ENCODE peak calls at places on chromosomes 13 and 19, in four cellular contexts. Y is breast epithelium; L is naive thymus-derived CD4-positive, alpha-beta T cell; K is heart right ventricle. V is an unnamed sample.

GRCh38 chr19:827710-828321 is at the start of gene AZU1:
- DNase-seq in Y (no peak), L (no peak), K (no peak), V (no peak)

GRCh38 chr13:113741101-113741731 is 17.8 kb upstream of the TMEM255B start:
- DNase-seq in Y (no peak), L (no peak), K (no peak), V (peak; percentile 61)

GRCh38 chr13:51811920-51812328 is 8.0 kb upstream of the DHRS12 start:
- DNase-seq in Y (no peak), L (no peak), K (no peak), V (no peak)

GRCh38 chr13:113364371-113364932 is 522 bp upstream of the GRTP1 start:
- DNase-seq in Y (no peak), L (no peak), K (no peak), V (no peak)

GRCh38 chr19:5975388-5975728 is 2.6 kb downstream of the RANBP3 start:
- DNase-seq in Y (no peak), L (no peak), K (no peak), V (no peak)

GRCh38 chr13:87331178-87331577 is 340.0 kb upstream of the SLITRK5 start:
- DNase-seq in Y (no peak), L (no peak), K (peak; percentile 34), V (no peak)

GRCh38 chr13:112968380-112968909 is 569 bp upstream of the MCF2L start:
- DNase-seq in Y (peak; percentile 69), L (no peak), K (no peak), V (no peak)

GRCh38 chr19:2477141-2477710 is 1.3 kb downstream of the GADD45B start:
- DNase-seq in Y (peak; percentile 64), L (no peak), K (peak; percentile 61), V (no peak)

GRCh38 chr13:113769106-113769505 is 10.1 kb downstream of the TMEM255B start:
- DNase-seq in Y (no peak), L (no peak), K (no peak), V (no peak)

GRCh38 chr19:46902402-46902766 is 41.6 kb downstream of the ARHGAP35 start:
- DNase-seq in Y (no peak), L (no peak), K (no peak), V (no peak)

GRCh38 chr19:57465680-57466381 is 8.9 kb upstream of the VN1R1 start:
- DNase-seq in Y (no peak), L (no peak), K (no peak), V (peak; percentile 63)

GRCh38 chr13:42762917-42763316 is 18.5 kb upstream of the FAM216B start:
- DNase-seq in Y (no peak), L (no peak), K (no peak), V (no peak)

GRCh38 chr13:38657191-38657590 is 29.7 kb upstream of the FREM2 start:
- DNase-seq in Y (no peak), L (no peak), K (no peak), V (no peak)

GRCh38 chr19:34171539-34171876 is 796 bp upstream of the LSM14A start:
- DNase-seq in Y (no peak), L (no peak), K (no peak), V (no peak)

GRCh38 chr13:87128006-87128405 is 543.2 kb upstream of the SLITRK5 start:
- DNase-seq in Y (no peak), L (no peak), K (peak; percentile 4), V (no peak)

GRCh38 chr19:52734340-52734892 is 428 bp downstream of the ZNF611 start:
- DNase-seq in Y (no peak), L (no peak), K (no peak), V (no peak)

GRCh38 chr13:50365300-50365682 is 350.0 kb downstream of the KCNRG start:
- DNase-seq in Y (no peak), L (no peak), K (no peak), V (no peak)

GRCh38 chr13:73703606-73704005 is 430.6 kb downstream of the KLF12 start:
- DNase-seq in Y (no peak), L (no peak), K (no peak), V (no peak)

GRCh38 chr19:8305798-8306197 is 2.4 kb downstream of the CD320 start:
- DNase-seq in Y (peak; percentile 14), L (no peak), K (peak; percentile 3), V (no peak)

GRCh38 chr13:76725211-76725610 is 161.0 kb downstream of the KCTD12 start:
- DNase-seq in Y (no peak), L (no peak), K (no peak), V (no peak)

GRCh38 chr13:98182153-98182552 is 5.1 kb upstream of the RNF113B start:
- DNase-seq in Y (no peak), L (no peak), K (no peak), V (no peak)

GRCh38 chr13:44309771-44310767 is 63.6 kb upstream of the SERP2 start:
- DNase-seq in Y (no peak), L (no peak), K (peak; percentile 54), V (no peak)

GRCh38 chr19:44576843-44577565 is 36.4 kb upstream of the IGSF23 start:
- DNase-seq in Y (no peak), L (no peak), K (no peak), V (peak; percentile 34)

GRCh38 chr13:94966380-94966779 is 254.0 kb upstream of the SOX21 start:
- DNase-seq in Y (no peak), L (no peak), K (no peak), V (no peak)

GRCh38 chr13:71587778-71588177 is 279.2 kb downstream of the DACH1 start:
- DNase-seq in Y (no peak), L (no peak), K (no peak), V (no peak)

GRCh38 chr19:52206481-52206880 is 16.6 kb downstream of the PPP2R1A start:
- DNase-seq in Y (no peak), L (no peak), K (peak; percentile 23), V (no peak)

GRCh38 chr19:50413531-50413930 is 5.2 kb upstream of the SPIB start:
- DNase-seq in Y (no peak), L (no peak), K (no peak), V (no peak)

GRCh38 chr13:22357132-22357531 is 686.3 kb downstream of the FGF9 start:
- DNase-seq in Y (no peak), L (no peak), K (peak; percentile 38), V (no peak)

GRCh38 chr19:29622191-29623070 is 16.3 kb downstream of the POP4 start:
- DNase-seq in Y (no peak), L (no peak), K (no peak), V (peak; percentile 11)

GRCh38 chr13:83312194-83312593 is 570.1 kb downstream of the SLITRK1 start:
- DNase-seq in Y (no peak), L (no peak), K (no peak), V (no peak)

GRCh38 chr13:21528616-21529015 is 69.5 kb upstream of the ZDHHC20 start:
- DNase-seq in Y (no peak), L (no peak), K (no peak), V (no peak)

GRCh38 chr19:35718345-35719041 is 690 bp downstream of the KMT2B start:
- DNase-seq in Y (no peak), L (peak; percentile 70), K (peak; percentile 40), V (no peak)

GRCh38 chr13:22698477-22698876 is 482.3 kb upstream of the SGCG start:
- DNase-seq in Y (no peak), L (no peak), K (no peak), V (no peak)

GRCh38 chr13:47932953-47933687 is 68.0 kb downstream of the SUCLA2 start:
- DNase-seq in Y (no peak), L (no peak), K (no peak), V (peak; percentile 71)

GRCh38 chr19:45716314-45717130 is 14.2 kb downstream of the FBXO46 start:
- DNase-seq in Y (peak; percentile 63), L (no peak), K (no peak), V (no peak)

GRCh38 chr13:25232937-25233515 is 54.3 kb downstream of the MTMR6 start:
- DNase-seq in Y (no peak), L (no peak), K (no peak), V (no peak)

GRCh38 chr13:23380534-23380933 is 53.0 kb downstream of the SACS start:
- DNase-seq in Y (no peak), L (no peak), K (no peak), V (no peak)

DNA sequence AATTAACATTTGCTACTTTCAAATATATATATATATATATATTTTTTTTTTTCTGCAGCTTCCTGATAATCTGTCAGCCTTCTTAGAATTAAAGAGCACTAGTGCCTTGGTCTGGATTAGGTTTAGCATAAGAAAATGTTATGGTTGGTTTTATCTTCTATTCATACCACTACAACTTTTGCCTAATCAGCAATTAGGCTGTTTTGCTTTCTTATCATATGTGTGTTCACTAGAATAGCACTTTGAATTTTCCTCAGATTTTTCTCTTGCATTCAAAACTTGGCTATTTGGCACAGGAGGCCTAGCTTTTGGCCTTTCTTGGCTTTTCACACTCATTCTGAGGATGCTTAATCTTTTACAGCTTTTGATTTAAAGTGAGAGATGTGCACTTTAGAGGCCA is 1468.1 kb downstream of the PCDH9 start:
- DNase-seq in Y (no peak), L (no peak), K (no peak), V (no peak)
- H3K4me3 ChIP-seq in Y (no peak overlapping the region), L (no peak overlapping the region), K (no peak overlapping the region), V (no peak overlapping the region)

DNA sequence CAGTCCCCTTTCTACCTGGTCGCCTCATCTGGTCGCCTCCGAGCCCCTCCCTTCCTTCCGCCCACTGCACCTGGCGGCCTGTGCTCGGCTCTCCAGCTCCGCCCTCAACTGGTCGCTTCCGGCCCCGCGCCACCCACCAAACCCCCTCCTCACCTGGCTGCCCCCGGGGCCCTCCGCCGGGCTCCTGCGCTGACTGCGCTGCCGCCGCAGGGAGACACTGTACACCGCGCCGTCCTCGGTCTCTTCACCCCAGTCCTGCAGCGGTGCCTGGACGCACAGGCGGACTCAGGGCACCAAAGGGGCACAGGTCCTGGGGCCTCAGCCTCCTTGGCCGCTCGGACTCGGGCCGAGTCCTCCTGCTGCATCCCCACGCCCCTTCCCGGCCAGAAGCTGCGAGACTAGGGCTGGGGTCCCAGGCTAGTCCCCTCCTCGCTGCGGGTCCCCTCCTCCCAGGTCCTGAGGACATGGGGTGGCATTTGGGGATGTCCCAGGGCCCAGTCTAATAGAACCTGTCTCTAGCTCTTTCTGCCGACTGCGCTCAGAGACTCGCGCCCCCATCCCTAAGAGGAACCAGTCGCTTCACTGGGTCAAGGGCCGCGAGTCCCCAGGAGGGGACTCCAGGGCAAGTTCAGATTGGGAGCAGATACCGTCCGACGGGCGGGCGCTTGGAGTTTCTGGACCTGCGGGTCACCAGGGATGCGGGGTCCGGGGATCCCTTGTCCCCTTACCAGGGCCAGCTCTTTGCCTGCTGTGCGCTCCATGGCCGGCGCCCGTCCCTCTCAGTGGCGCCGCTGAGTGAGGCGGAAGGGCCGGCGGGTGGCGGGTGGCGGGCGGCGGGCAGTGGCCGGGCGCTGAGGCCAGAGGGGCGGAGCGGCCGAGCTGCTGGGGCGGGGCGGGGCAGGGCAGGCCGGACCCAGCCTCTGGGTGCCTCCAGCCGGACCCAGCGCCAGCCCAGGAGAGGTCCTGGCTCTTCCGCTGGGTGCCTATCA is at the start of gene RGL3:
- DNase-seq in Y (no peak), L (no peak), K (peak; percentile 19), V (no peak)
- H3K4me3 ChIP-seq in Y (peak within 1 kb of the TSS; percentile 51), L (no peak within 1 kb of the TSS), K (peak within 1 kb of the TSS; percentile 44), V (no peak within 1 kb of the TSS)

GRCh38 chr13:109088528-109088927 is 459.1 kb downstream of the MYO16 start:
- DNase-seq in Y (no peak), L (no peak), K (no peak), V (no peak)
- H3K4me3 ChIP-seq in Y (no peak overlapping the region), L (no peak overlapping the region), K (no peak overlapping the region), V (no peak overlapping the region)

DNA sequence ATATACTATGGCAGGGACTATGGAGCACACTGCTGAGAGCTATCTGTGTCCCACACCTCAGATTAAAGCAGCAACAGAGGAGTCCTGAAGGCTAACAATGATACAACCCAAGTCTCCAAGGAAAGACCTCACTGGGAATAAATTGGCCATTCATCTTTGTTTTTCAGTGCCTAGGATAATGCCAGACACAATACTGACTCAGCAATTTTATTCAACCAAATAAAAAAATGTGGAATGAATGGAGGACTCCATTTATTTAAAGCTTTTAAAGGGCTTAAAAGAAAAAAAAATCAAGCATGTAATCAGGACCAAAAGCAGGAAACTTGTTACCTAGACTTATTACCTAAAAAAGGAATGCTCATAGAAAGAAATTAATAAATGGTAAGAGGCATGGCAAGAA is 960.5 kb downstream of the PCDH17 start:
- DNase-seq in Y (no peak), L (no peak), K (no peak), V (no peak)
- H3K4me3 ChIP-seq in Y (no peak overlapping the region), L (no peak overlapping the region), K (no peak overlapping the region), V (no peak overlapping the region)